ENCODE peak calls at places on chromosome 15, in nine cellular contexts. A is brain microvascular endothelial cell; D is heart left ventricle; E is prostate gland; B is CD8-positive, alpha-beta T cell; O is pancreas; Q is stomach; Z is cardiac muscle cell; P is spleen. T is an unnamed sample.

GRCh38 chr15:101641134-101641764 is 10.9 kb downstream of the TM2D3 start:
- DNase-seq in B (peak), D (no peak), Q (peak), A (peak), O (peak), E (peak), P (peak), Z (peak), T (no peak)

GRCh38 chr15:83158393-83158792 is 49.2 kb downstream of the HDGFL3 start:
- DNase-seq in Z (no peak), P (no peak), E (no peak), A (no peak), D (no peak), O (no peak), B (no peak), Q (no peak), T (no peak)

GRCh38 chr15:44144193-44144592 is 50.9 kb downstream of the FRMD5 start:
- DNase-seq in O (no peak), P (no peak), B (no peak), A (no peak), Z (no peak), D (no peak), E (no peak), Q (no peak), T (no peak)

GRCh38 chr15:99485992-99486370 is 79.8 kb upstream of the MEF2A start:
- DNase-seq in Z (no peak), O (no peak), P (no peak), B (no peak), D (no peak), E (no peak), Q (no peak), A (no peak), T (no peak)

GRCh38 chr15:35252351-35252865 is 167.3 kb upstream of the NANOGP8 start:
- DNase-seq in P (no peak), Q (no peak), B (no peak), E (no peak), D (no peak), A (no peak), O (no peak), Z (no peak), T (no peak)

GRCh38 chr15:96253137-96253747 is 77.3 kb upstream of the NR2F2 start:
- DNase-seq in O (no peak), A (no peak), D (no peak), Q (no peak), P (no peak), Z (no peak), E (no peak), B (no peak), T (no peak)

GRCh38 chr15:22944651-22945050 is 35.5 kb downstream of the CYFIP1 start:
- DNase-seq in B (no peak), Q (no peak), Z (no peak), D (no peak), E (peak), P (peak), A (no peak), O (peak), T (no peak)

GRCh38 chr15:95105229-95105628 is 873.9 kb downstream of the MCTP2 start:
- DNase-seq in B (no peak), A (peak), O (no peak), Q (no peak), E (no peak), P (no peak), Z (no peak), D (no peak), T (no peak)

GRCh38 chr15:31197497-31198414 is 96.2 kb upstream of the TRPM1 start:
- DNase-seq in Q (peak), E (no peak), B (no peak), O (no peak), A (no peak), P (peak), Z (peak), D (peak), T (no peak)

GRCh38 chr15:99703603-99704443 is 29.4 kb downstream of the LYSMD4 start:
- DNase-seq in A (peak), B (no peak), O (peak), D (no peak), Q (no peak), Z (peak), E (no peak), P (no peak), T (no peak)

GRCh38 chr15:91946914-91947313 is 93.4 kb downstream of the SLCO3A1 start:
- DNase-seq in Q (no peak), P (no peak), A (no peak), E (no peak), D (no peak), O (no peak), B (no peak), Z (no peak), T (no peak)
- TF ChIP-seq CTCF in Q (no peak), P (no peak), A (no peak), E (no peak), D (peak), O (no peak), B (no peak), Z (peak), T (no peak)

DNA sequence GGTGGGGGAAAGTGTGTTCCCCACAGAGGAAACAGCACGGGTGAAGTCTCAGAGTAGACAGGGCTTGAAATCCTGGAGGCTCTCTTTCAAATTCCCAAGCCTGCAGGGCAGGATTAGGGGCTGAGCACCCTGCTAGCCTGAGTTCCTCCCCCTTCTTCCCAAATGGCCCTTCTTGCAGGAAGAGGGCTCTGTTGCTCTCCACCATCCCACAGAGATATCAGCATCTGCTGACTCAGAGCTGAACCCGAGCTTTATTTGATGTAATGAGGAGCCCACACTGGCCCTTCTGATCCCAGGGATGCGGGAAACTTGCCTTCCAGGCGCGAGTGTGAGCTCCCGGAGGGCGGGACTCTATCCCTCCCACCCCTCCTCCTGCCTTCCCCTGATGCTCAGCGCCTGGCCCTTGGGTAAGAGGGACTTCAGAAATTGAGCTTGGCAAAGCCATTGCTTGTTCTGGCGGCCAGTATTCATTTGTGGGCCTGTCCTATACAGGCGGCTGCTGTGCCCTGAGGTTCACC is 1.4 kb upstream of the STRA6 start:
- DNase-seq in E (no peak), B (no peak), Z (no peak), D (no peak), A (peak), O (no peak), P (no peak), Q (no peak), T (peak)
- H3K27ac ChIP-seq in E (no peak), B (no peak), Z (no peak), D (no peak), A (peak), O (no peak), P (no peak), Q (no peak), T (peak)

GRCh38 chr15:81481326-81481725 is 107.3 kb upstream of the TMC3 start:
- DNase-seq in D (no peak), B (no peak), P (no peak), A (no peak), Z (no peak), E (no peak), Q (no peak), O (no peak), T (no peak)

GRCh38 chr15:81475926-81476325 is 101.9 kb upstream of the TMC3 start:
- DNase-seq in A (no peak), P (no peak), B (no peak), Q (no peak), O (no peak), D (no peak), Z (no peak), E (no peak), T (no peak)

GRCh38 chr15:81484076-81484475 is 110.1 kb upstream of the TMC3 start:
- DNase-seq in E (no peak), Q (no peak), D (no peak), P (no peak), B (no peak), O (no peak), A (no peak), Z (no peak), T (no peak)

GRCh38 chr15:81483496-81483895 is 109.5 kb upstream of the TMC3 start:
- DNase-seq in D (no peak), A (no peak), Q (no peak), Z (no peak), O (no peak), P (no peak), B (no peak), E (no peak), T (no peak)

GRCh38 chr15:81480645-81481053 is 106.6 kb upstream of the TMC3 start:
- DNase-seq in B (peak), D (no peak), P (no peak), A (peak), Z (peak), O (no peak), Q (no peak), E (peak), T (no peak)
- H3K4me3 ChIP-seq in B (no peak), D (no peak), P (no peak), A (no peak), Z (no peak), O (no peak), Q (no peak), E (no peak), T (no peak)

DNA sequence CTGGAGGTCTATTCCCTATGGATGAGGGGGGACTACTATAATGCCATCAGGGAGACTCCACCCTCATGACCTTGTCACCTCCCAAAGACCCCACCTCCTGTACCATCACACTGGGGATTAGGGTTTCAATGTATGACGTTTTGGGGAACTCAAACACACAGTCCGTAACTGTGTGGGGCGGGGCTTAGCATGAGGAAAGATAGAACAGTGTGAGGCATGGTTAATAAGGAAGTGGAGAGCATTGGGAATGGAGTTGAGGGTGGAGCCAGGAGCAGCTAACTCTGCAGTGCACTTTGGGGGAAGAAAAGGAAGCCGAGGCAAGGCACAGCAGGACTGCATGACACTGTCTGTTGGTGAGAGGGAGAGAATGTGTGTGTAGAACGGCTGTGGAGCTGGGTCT is 90.9 kb upstream of the AGBL1 start:
- DNase-seq in A (no peak), Q (no peak), O (no peak), B (no peak), E (no peak), Z (no peak), D (no peak), P (no peak), T (no peak)
- TF ChIP-seq CTCF in A (no peak), Q (no peak), O (no peak), B (no peak), E (no peak), Z (no peak), D (no peak), P (no peak), T (no peak)

GRCh38 chr15:84633311-84634227 is 20.5 kb downstream of the WDR73 start:
- DNase-seq in O (peak), A (peak), B (peak), D (peak), E (peak), Q (peak), P (peak), Z (peak), T (peak)

GRCh38 chr15:84629033-84629432 is 25.1 kb downstream of the WDR73 start:
- DNase-seq in Z (no peak), Q (no peak), O (no peak), A (no peak), P (peak), B (no peak), D (no peak), E (no peak), T (no peak)

GRCh38 chr15:84638103-84638502 is 16.0 kb downstream of the WDR73 start:
- DNase-seq in A (no peak), B (no peak), Q (no peak), D (no peak), Z (no peak), P (no peak), O (no peak), E (no peak), T (no peak)

GRCh38 chr15:84631706-84632272 is 22.3 kb downstream of the WDR73 start:
- DNase-seq in O (no peak), D (no peak), B (no peak), P (no peak), Q (no peak), E (no peak), A (no peak), Z (no peak), T (no peak)

GRCh38 chr15:84634228-84634837 is 19.8 kb downstream of the WDR73 start:
- DNase-seq in A (no peak), E (no peak), Z (no peak), Q (no peak), O (no peak), P (no peak), B (no peak), D (no peak), T (no peak)
- H3K27ac ChIP-seq in A (no peak), E (peak), Z (peak), Q (peak), O (peak), P (peak), B (peak), D (peak), T (peak)

T was measured in coronary artery.